ENCODE peak calls at places on chromosomes 5 and 9, in four cellular contexts. S is stimulated activated CD4-positive, alpha-beta T cell treated with anti-CD3 and anti-CD28 coated beads, Interleukin-4, amount 100 ng/mL, for 4 hours; K is cardiac muscle cell; D is H54. P is an unnamed sample.

GRCh38 chr9:34651876-34652602 is at the start of gene IL11RA:
- DNase-seq in S (peak), K (peak), D (peak), P (no peak)

GRCh38 chr5:775960-776861 is 8.3 kb downstream of the ZDHHC11B start:
- DNase-seq in S (peak), K (no peak), D (peak), P (no peak)

GRCh38 chr9:111076043-111076442 is 37.8 kb upstream of the LPAR1 start:
- DNase-seq in S (no peak), K (no peak), D (no peak), P (no peak)

GRCh38 chr5:148563021-148563420 is 91.3 kb downstream of the HTR4 start:
- DNase-seq in S (no peak), K (no peak), D (no peak), P (no peak)

GRCh38 chr5:175772747-175773533 is 98.4 kb upstream of the CPLX2 start:
- DNase-seq in S (no peak), K (no peak), D (no peak), P (no peak)

GRCh38 chr5:151562019-151562707 is 29.0 kb downstream of the FAT2 start:
- DNase-seq in S (no peak), K (no peak), D (no peak), P (no peak)

GRCh38 chr5:128673411-128673957 is 135.4 kb upstream of the FBN2 start:
- DNase-seq in S (no peak), K (no peak), D (no peak), P (no peak)

GRCh38 chr5:56951946-56952691 is at the start of gene MIER3:
- DNase-seq in S (peak), K (peak), D (peak), P (no peak)

GRCh38 chr9:4079346-4079745 is 220.5 kb downstream of the GLIS3 start:
- DNase-seq in S (no peak), K (no peak), D (no peak), P (no peak)

GRCh38 chr9:126933334-126933980 is 18.9 kb downstream of the RALGPS1 start:
- DNase-seq in S (no peak), K (no peak), D (no peak), P (no peak)

GRCh38 chr5:468401-468800 is 25.4 kb downstream of the EXOC3 start:
- DNase-seq in S (no peak), K (no peak), D (no peak), P (no peak)

GRCh38 chr5:148416921-148417320 is 33.2 kb downstream of the FBXO38 start:
- DNase-seq in S (no peak), K (peak), D (peak), P (no peak)

GRCh38 chr5:73901045-73901444 is 275.0 kb downstream of the ARHGEF28 start:
- DNase-seq in S (no peak), K (peak), D (peak), P (no peak)

GRCh38 chr5:16544607-16545374 is 72.0 kb downstream of the RETREG1 start:
- DNase-seq in S (no peak), K (no peak), D (no peak), P (no peak)

GRCh38 chr5:133121080-133121479 is 69.3 kb downstream of the HSPA4 start:
- DNase-seq in S (no peak), K (no peak), D (no peak), P (no peak)

GRCh38 chr5:170408189-170408588 is 19.0 kb upstream of the KCNMB1 start:
- DNase-seq in S (no peak), K (peak), D (no peak), P (no peak)

GRCh38 chr9:129555512-129556203 is 65.2 kb downstream of the C9orf50 start:
- DNase-seq in S (no peak), K (peak), D (no peak), P (no peak)

GRCh38 chr5:145218019-145218418 is 617.1 kb downstream of the PRELID2 start:
- DNase-seq in S (no peak), K (no peak), D (no peak), P (no peak)

GRCh38 chr5:64869419-64869818 is 100.7 kb downstream of the CWC27 start:
- DNase-seq in S (no peak), K (peak), D (peak), P (no peak)

GRCh38 chr9:137026828-137027227 is 1.2 kb downstream of the ABCA2 start:
- DNase-seq in S (no peak), K (no peak), D (no peak), P (no peak)

GRCh38 chr9:37529111-37529510 is 43.4 kb downstream of the POLR1E start:
- DNase-seq in S (peak), K (no peak), D (no peak), P (no peak)

P was measured in SIG-M5.